ENCODE peak calls at places on chromosomes 7 and 10, in eight cellular contexts. One of them, this sample, is unnamed.

GRCh38 chr10:89609730-89610393 is 35.2 kb downstream of the PANK1 start:
- DNase-seq in KBM-7: no peak
- DNase-seq in NCI-H1048: no peak
- DNase-seq in Calu3: no peak
- DNase-seq in LNCaP clone FGC: no peak
- DNase-seq in heart left ventricle: no peak
- DNase-seq in memory B cell: no peak
- DNase-seq in substantia nigra: no peak
- DNase-seq in this sample: no peak

GRCh38 chr7:100156331-100157068 is 2.0 kb downstream of the TRAPPC14 start:
- DNase-seq in KBM-7: peak
- DNase-seq in NCI-H1048: no peak
- DNase-seq in Calu3: no peak
- DNase-seq in LNCaP clone FGC: no peak
- DNase-seq in heart left ventricle: no peak
- DNase-seq in memory B cell: no peak
- DNase-seq in substantia nigra: no peak
- DNase-seq in this sample: no peak

GRCh38 chr7:24574365-24574764 is 1.1 kb downstream of the PALS2 start:
- DNase-seq in KBM-7: no peak
- DNase-seq in NCI-H1048: no peak
- DNase-seq in Calu3: no peak
- DNase-seq in LNCaP clone FGC: no peak
- DNase-seq in heart left ventricle: no peak
- DNase-seq in memory B cell: no peak
- DNase-seq in substantia nigra: no peak
- DNase-seq in this sample: no peak

GRCh38 chr7:87877641-87878040 is 1.3 kb downstream of the DBF4 start:
- DNase-seq in KBM-7: peak
- DNase-seq in NCI-H1048: no peak
- DNase-seq in Calu3: no peak
- DNase-seq in LNCaP clone FGC: no peak
- DNase-seq in heart left ventricle: no peak
- DNase-seq in memory B cell: no peak
- DNase-seq in substantia nigra: no peak
- DNase-seq in this sample: no peak

GRCh38 chr7:47587389-47587788 is 5.5 kb upstream of the TNS3 start:
- DNase-seq in KBM-7: no peak
- DNase-seq in NCI-H1048: no peak
- DNase-seq in Calu3: no peak
- DNase-seq in LNCaP clone FGC: no peak
- DNase-seq in heart left ventricle: no peak
- DNase-seq in memory B cell: no peak
- DNase-seq in substantia nigra: no peak
- DNase-seq in this sample: peak

GRCh38 chr7:29843106-29843505 is 36.8 kb downstream of the WIPF3 start:
- DNase-seq in KBM-7: no peak
- DNase-seq in NCI-H1048: no peak
- DNase-seq in Calu3: no peak
- DNase-seq in LNCaP clone FGC: no peak
- DNase-seq in heart left ventricle: no peak
- DNase-seq in memory B cell: no peak
- DNase-seq in substantia nigra: no peak
- DNase-seq in this sample: no peak

GRCh38 chr10:3033925-3034324 is 33.4 kb upstream of the PFKP start:
- DNase-seq in KBM-7: no peak
- DNase-seq in NCI-H1048: no peak
- DNase-seq in Calu3: no peak
- DNase-seq in LNCaP clone FGC: no peak
- DNase-seq in heart left ventricle: no peak
- DNase-seq in memory B cell: no peak
- DNase-seq in substantia nigra: no peak
- DNase-seq in this sample: no peak

GRCh38 chr10:106795619-106796018 is 368.9 kb downstream of the SORCS1 start:
- DNase-seq in KBM-7: peak
- DNase-seq in NCI-H1048: no peak
- DNase-seq in Calu3: no peak
- DNase-seq in LNCaP clone FGC: no peak
- DNase-seq in heart left ventricle: no peak
- DNase-seq in memory B cell: no peak
- DNase-seq in substantia nigra: no peak
- DNase-seq in this sample: no peak

GRCh38 chr10:12844796-12845524 is 156.6 kb downstream of the CCDC3 start:
- DNase-seq in KBM-7: no peak
- DNase-seq in NCI-H1048: no peak
- DNase-seq in Calu3: peak
- DNase-seq in LNCaP clone FGC: peak
- DNase-seq in heart left ventricle: no peak
- DNase-seq in memory B cell: no peak
- DNase-seq in substantia nigra: no peak
- DNase-seq in this sample: no peak

GRCh38 chr7:114910787-114911186 is 11.1 kb upstream of the MDFIC start:
- DNase-seq in KBM-7: no peak
- DNase-seq in NCI-H1048: no peak
- DNase-seq in Calu3: no peak
- DNase-seq in LNCaP clone FGC: no peak
- DNase-seq in heart left ventricle: no peak
- DNase-seq in memory B cell: no peak
- DNase-seq in substantia nigra: no peak
- DNase-seq in this sample: no peak

GRCh38 chr10:26449726-26450125 is 11.6 kb downstream of the APBB1IP start:
- DNase-seq in KBM-7: no peak
- DNase-seq in NCI-H1048: no peak
- DNase-seq in Calu3: no peak
- DNase-seq in LNCaP clone FGC: no peak
- DNase-seq in heart left ventricle: no peak
- DNase-seq in memory B cell: no peak
- DNase-seq in substantia nigra: no peak
- DNase-seq in this sample: no peak

GRCh38 chr7:90625562-90625961 is 29.4 kb downstream of the CDK14 start:
- DNase-seq in KBM-7: no peak
- DNase-seq in NCI-H1048: no peak
- DNase-seq in Calu3: peak
- DNase-seq in LNCaP clone FGC: no peak
- DNase-seq in heart left ventricle: no peak
- DNase-seq in memory B cell: no peak
- DNase-seq in substantia nigra: no peak
- DNase-seq in this sample: no peak

GRCh38 chr10:121593676-121594075 is 4.6 kb downstream of the FGFR2 start:
- DNase-seq in KBM-7: no peak
- DNase-seq in NCI-H1048: no peak
- DNase-seq in Calu3: no peak
- DNase-seq in LNCaP clone FGC: no peak
- DNase-seq in heart left ventricle: no peak
- DNase-seq in memory B cell: no peak
- DNase-seq in substantia nigra: no peak
- DNase-seq in this sample: no peak

GRCh38 chr10:106402455-106402854 is 762.1 kb downstream of the SORCS1 start:
- DNase-seq in KBM-7: no peak
- DNase-seq in NCI-H1048: no peak
- DNase-seq in Calu3: no peak
- DNase-seq in LNCaP clone FGC: no peak
- DNase-seq in heart left ventricle: no peak
- DNase-seq in memory B cell: no peak
- DNase-seq in substantia nigra: no peak
- DNase-seq in this sample: no peak

GRCh38 chr10:103895458-103896186 is 22.4 kb downstream of the STN1 start:
- DNase-seq in KBM-7: no peak
- DNase-seq in NCI-H1048: no peak
- DNase-seq in Calu3: no peak
- DNase-seq in LNCaP clone FGC: no peak
- DNase-seq in heart left ventricle: no peak
- DNase-seq in memory B cell: no peak
- DNase-seq in substantia nigra: no peak
- DNase-seq in this sample: no peak